ENCODE peak calls at places on chromosomes 7 and 10, in five cellular contexts. S, Y, U, N and V are unnamed samples.

GRCh38 chr7:155456772-155457543 is 971 bp upstream of the EN2 start:
- DNase-seq in S (peak; percentile 74), N (no peak), Y (no peak), U (no peak), V (no peak)

GRCh38 chr7:6401536-6401935 is 46.2 kb downstream of the DAGLB start:
- DNase-seq in Y (no peak), U (no peak), S (no peak), N (no peak), V (no peak)

GRCh38 chr7:77269360-77270075 is 69.9 kb upstream of the FGL2 start:
- DNase-seq in S (no peak), U (no peak), Y (no peak), N (no peak), V (no peak)

GRCh38 chr7:157780721-157781120 is 443.9 kb downstream of the DNAJB6 start:
- DNase-seq in Y (no peak), S (no peak), U (no peak), N (no peak), V (no peak)

GRCh38 chr10:83262434-83262833 is 876.9 kb upstream of the GHITM start:
- DNase-seq in U (no peak), Y (no peak), N (no peak), S (no peak), V (no peak)

GRCh38 chr10:31322647-31323046 is 3.6 kb downstream of the ZEB1 start:
- DNase-seq in U (no peak), N (no peak), S (no peak), Y (no peak), V (no peak)

GRCh38 chr7:110922906-110923305 is 168.0 kb upstream of the LRRN3 start:
- DNase-seq in Y (peak; percentile 6), U (no peak), N (no peak), S (no peak), V (no peak)

GRCh38 chr10:14500172-14500765 is 169.5 kb upstream of the FRMD4A start:
- DNase-seq in U (no peak), N (no peak), S (no peak), Y (no peak), V (no peak)

GRCh38 chr7:98713411-98713810 is 96.3 kb downstream of the NPTX2 start:
- DNase-seq in N (no peak), S (no peak), Y (no peak), U (no peak), V (no peak)

GRCh38 chr10:69577268-69578232 is 4.3 kb upstream of the NEUROG3 start:
- DNase-seq in Y (no peak), U (no peak), S (no peak), N (no peak), V (no peak)

GRCh38 chr10:131728829-131729228 is 172.0 kb upstream of the PPP2R2D start:
- DNase-seq in N (no peak), Y (no peak), S (no peak), U (no peak), V (no peak)

GRCh38 chr10:98446121-98446655 is 547 bp downstream of the HPS1 start:
- DNase-seq in S (no peak), U (no peak), Y (no peak), N (no peak), V (no peak)

GRCh38 chr7:70776627-70777101 is 355.3 kb upstream of the GALNT17 start:
- DNase-seq in S (no peak), Y (no peak), N (no peak), U (no peak), V (no peak)
- TF ChIP-seq SIN3A in S (no peak), Y (no peak), N (no peak), U (no peak), V (no peak)

GRCh38 chr7:113404245-113404644 is 285.9 kb upstream of the SMIM30 start:
- DNase-seq in S (peak; percentile 39), U (peak; percentile 29), Y (peak; percentile 6), N (peak; percentile 13), V (no peak)
- H3K4me3 ChIP-seq in S (no peak overlapping the region), U (no peak overlapping the region), Y (no peak overlapping the region), N (no peak overlapping the region), V (no peak overlapping the region)

GRCh38 chr10:86331861-86332260 is 34.7 kb downstream of the GRID1 start:
- DNase-seq in N (no peak), Y (no peak), U (no peak), S (no peak), V (no peak)

GRCh38 chr10:86329896-86330680 is 36.5 kb downstream of the GRID1 start:
- DNase-seq in S (no peak), N (no peak), U (no peak), Y (no peak), V (no peak)

GRCh38 chr10:86333813-86334514 is 32.6 kb downstream of the GRID1 start:
- DNase-seq in S (no peak), N (no peak), U (no peak), Y (no peak), V (no peak)

GRCh38 chr10:86329093-86329710 is 37.4 kb downstream of the GRID1 start:
- DNase-seq in S (no peak), U (no peak), Y (no peak), N (no peak), V (no peak)

DNA sequence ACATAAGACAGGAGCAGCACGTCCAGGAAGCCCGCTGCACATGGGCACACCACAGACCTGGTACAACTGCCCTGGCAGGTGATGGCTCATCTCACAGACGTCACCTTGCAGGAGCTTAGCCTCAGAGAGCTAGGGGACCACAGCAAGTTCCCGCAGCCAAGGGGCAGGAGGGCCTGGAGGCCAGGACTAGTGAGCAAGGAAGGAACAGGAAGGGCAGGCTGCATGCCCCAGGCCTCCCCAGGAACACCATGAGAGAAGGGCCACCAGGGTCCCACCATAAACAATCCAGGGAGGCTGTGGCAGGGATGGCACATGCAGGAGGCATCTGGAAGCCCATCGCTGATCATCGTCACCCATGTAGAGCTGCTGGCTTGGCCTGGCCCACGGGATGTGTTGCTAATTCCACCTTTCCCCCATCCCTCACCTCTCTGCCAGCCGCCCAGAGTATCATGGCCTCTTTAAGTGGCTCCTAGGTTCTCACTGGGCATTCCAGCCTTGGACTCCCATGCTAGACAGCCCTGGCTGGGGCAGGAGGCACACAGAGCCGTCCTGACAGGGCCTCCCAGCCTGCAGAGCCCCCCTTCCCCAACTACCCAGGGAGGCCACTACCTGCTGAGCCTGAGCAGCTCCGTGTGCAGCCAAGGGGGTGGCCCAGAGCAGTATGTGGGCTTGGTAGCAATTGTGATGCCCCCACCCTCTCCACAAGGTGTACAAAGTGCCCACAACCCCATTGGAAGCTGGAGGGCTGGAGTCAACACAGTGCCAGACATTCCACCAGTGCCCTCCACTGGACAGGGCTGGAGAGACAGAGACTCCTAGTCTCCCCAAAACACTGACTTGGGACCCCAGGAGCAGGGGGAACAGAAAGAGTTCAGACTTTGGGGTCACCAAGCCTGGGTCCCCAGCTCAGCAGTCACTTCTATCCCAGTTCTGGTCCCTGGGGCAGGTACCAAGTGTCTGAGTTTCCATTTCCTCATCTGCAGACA is 35.5 kb downstream of the GRID1 start:
- DNase-seq in U (no peak), N (no peak), Y (no peak), S (no peak), V (no peak)
- TF ChIP-seq SIN3A in U (no peak), N (no peak), Y (no peak), S (no peak), V (no peak)

GRCh38 chr7:73521636-73522080 is 435 bp downstream of the BAZ1B start:
- DNase-seq in N (no peak), S (peak; percentile 92), U (no peak), Y (peak; percentile 13), V (no peak)

GRCh38 chr7:73520673-73521635 is 1.1 kb downstream of the BAZ1B start:
- DNase-seq in U (no peak), Y (no peak), S (no peak), N (no peak), V (no peak)

GRCh38 chr7:73517241-73517995 is 4.7 kb downstream of the BAZ1B start:
- DNase-seq in Y (no peak), S (peak; percentile 7), N (no peak), U (no peak), V (no peak)

GRCh38 chr7:73519867-73520672 is 2.0 kb downstream of the BAZ1B start:
- DNase-seq in U (no peak), S (peak; percentile 30), Y (peak; percentile 33), N (no peak), V (no peak)

GRCh38 chr7:73518470-73518869 is 3.6 kb downstream of the BAZ1B start:
- DNase-seq in U (no peak), S (peak; percentile 7), Y (no peak), N (no peak), V (no peak)
- H3K4me3 ChIP-seq in U (no peak overlapping the region), S (no peak overlapping the region), Y (no peak overlapping the region), N (no peak overlapping the region), V (no peak overlapping the region)

GRCh38 chr7:107396990-107397389 is 72.9 kb upstream of the GPR22 start:
- DNase-seq in Y (no peak), S (no peak), U (no peak), N (no peak), V (no peak)

GRCh38 chr7:107392811-107393210 is 77.0 kb upstream of the GPR22 start:
- DNase-seq in U (no peak), N (no peak), Y (no peak), S (no peak), V (no peak)

GRCh38 chr7:107396081-107396480 is 73.8 kb upstream of the GPR22 start:
- DNase-seq in S (no peak), N (no peak), Y (no peak), U (no peak), V (no peak)

GRCh38 chr7:107394831-107395230 is 75.0 kb upstream of the GPR22 start:
- DNase-seq in U (no peak), N (no peak), Y (no peak), S (no peak), V (no peak)

DNA sequence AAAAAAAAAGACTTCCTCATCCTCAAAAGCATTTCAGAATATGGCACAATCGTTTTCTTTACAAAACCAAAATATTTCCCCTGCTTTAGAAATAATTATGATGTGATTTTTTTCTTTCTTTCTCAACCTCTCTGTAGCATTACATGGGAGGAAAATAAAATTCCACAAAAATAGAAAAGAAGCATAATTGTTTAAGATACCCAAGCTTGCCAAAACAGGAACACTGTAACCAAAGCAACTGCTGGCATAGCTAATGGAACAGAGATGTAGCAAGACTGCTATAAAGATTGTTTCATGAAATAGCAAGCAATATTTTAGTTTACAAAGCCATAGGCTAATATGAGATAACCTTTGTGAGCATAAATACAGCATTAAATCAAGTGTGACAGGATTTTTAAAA is 75.6 kb upstream of the GPR22 start:
- DNase-seq in N (no peak), Y (no peak), S (no peak), U (no peak), V (no peak)
- TF ChIP-seq SIN3A in N (no peak), Y (no peak), S (no peak), U (no peak), V (no peak)